ENCODE peak calls at places on chromosomes 6 and 20, in ten cellular contexts. H is T-helper 9 cell, O is NCI-H2029 treated with DMSO at 0.1 percent for 48 hours, Q is ovary, D is SW480, F is T47D, I is endothelial cell, C is fibroblast of gingiva, X is dorsolateral prefrontal cortex, R is AML-193. S is an unnamed sample.

GRCh38 chr6:131819507-131820228 is 11.8 kb downstream of the ENPP1 start:
- DNase-seq in H (no peak), O (no peak), Q (no peak), D (no peak), F (no peak), I (no peak), C (no peak), X (no peak), R (no peak), S (no peak)

GRCh38 chr20:48791014-48791413 is 36.8 kb downstream of the PREX1 start:
- DNase-seq in H (no peak), O (no peak), Q (no peak), D (peak; percentile 32), F (peak; percentile 47), I (no peak), C (peak; percentile 11), X (no peak), R (no peak), S (no peak)

GRCh38 chr6:42781811-42782688 is at the start of gene BICRAL:
- DNase-seq in H (peak; percentile 75), O (peak; percentile 70), Q (peak; percentile 68), D (peak; percentile 65), F (peak; percentile 81), I (peak; percentile 73), C (peak; percentile 82), X (peak; percentile 24), R (peak; percentile 68), S (peak; percentile 64)

GRCh38 chr6:11727995-11728961 is 50.3 kb downstream of the ADTRP start:
- DNase-seq in H (no peak), O (no peak), Q (no peak), D (no peak), F (no peak), I (no peak), C (no peak), X (no peak), R (no peak), S (no peak)

GRCh38 chr20:58693226-58694006 is 816 bp downstream of the NPEPL1 start:
- DNase-seq in H (peak; percentile 22), O (no peak), Q (peak; percentile 31), D (peak; percentile 36), F (peak; percentile 45), I (no peak), C (no peak), X (no peak), R (no peak), S (no peak)

GRCh38 chr20:63931735-63932134 is 24.5 kb downstream of the UCKL1 start:
- DNase-seq in H (no peak), O (no peak), Q (no peak), D (no peak), F (no peak), I (no peak), C (no peak), X (no peak), R (no peak), S (no peak)

GRCh38 chr6:72248621-72249020 is 362.3 kb downstream of the RIMS1 start:
- DNase-seq in H (no peak), O (no peak), Q (no peak), D (no peak), F (no peak), I (no peak), C (no peak), X (no peak), R (no peak), S (no peak)

GRCh38 chr6:134605034-134605433 is 287.1 kb upstream of the SGK1 start:
- DNase-seq in H (no peak), O (no peak), Q (no peak), D (no peak), F (no peak), I (no peak), C (no peak), X (no peak), R (no peak), S (no peak)

GRCh38 chr20:1940581-1940980 is 45.4 kb downstream of the SIRPA start:
- DNase-seq in H (no peak), O (no peak), Q (no peak), D (no peak), F (no peak), I (no peak), C (no peak), X (no peak), R (no peak), S (no peak)

GRCh38 chr6:11230158-11231107 is 2.0 kb downstream of the NEDD9 start:
- DNase-seq in H (no peak), O (no peak), Q (no peak), D (peak; percentile 3), F (no peak), I (no peak), C (no peak), X (no peak), R (no peak), S (no peak)

GRCh38 chr6:64012351-64013060 is 376.9 kb downstream of the PHF3 start:
- DNase-seq in H (no peak), O (no peak), Q (no peak), D (peak; percentile 27), F (peak; percentile 11), I (peak; percentile 34), C (peak; percentile 32), X (peak; percentile 22), R (no peak), S (no peak)

GRCh38 chr6:42136508-42137191 is 5.8 kb downstream of the C6orf132 start:
- DNase-seq in H (no peak), O (no peak), Q (no peak), D (peak; percentile 87), F (no peak), I (peak; percentile 30), C (peak; percentile 19), X (no peak), R (no peak), S (no peak)

GRCh38 chr6:32177182-32177787 is 920 bp upstream of the RNF5 start:
- DNase-seq in H (no peak), O (no peak), Q (peak; percentile 44), D (no peak), F (no peak), I (no peak), C (no peak), X (no peak), R (peak; percentile 55), S (no peak)

GRCh38 chr6:157909282-157909664 is 72.4 kb upstream of the SYNJ2 start:
- DNase-seq in H (no peak), O (no peak), Q (no peak), D (no peak), F (no peak), I (no peak), C (no peak), X (no peak), R (no peak), S (no peak)

GRCh38 chr6:15628499-15629131 is 34.2 kb downstream of the DTNBP1 start:
- DNase-seq in H (no peak), O (no peak), Q (no peak), D (no peak), F (no peak), I (no peak), C (peak; percentile 70), X (no peak), R (peak; percentile 13), S (no peak)

GRCh38 chr6:15443119-15443518 is 197.2 kb downstream of the JARID2 start:
- DNase-seq in H (no peak), O (no peak), Q (no peak), D (no peak), F (no peak), I (no peak), C (peak; percentile 76), X (no peak), R (peak; percentile 56), S (no peak)

GRCh38 chr6:75210885-75211739 is 5.3 kb upstream of the COL12A1 start:
- DNase-seq in H (peak; percentile 39), O (peak; percentile 47), Q (peak; percentile 39), D (peak; percentile 52), F (no peak), I (peak; percentile 44), C (peak; percentile 61), X (peak; percentile 15), R (peak; percentile 80), S (peak; percentile 45)

GRCh38 chr6:11769244-11769643 is 9.4 kb downstream of the ADTRP start:
- DNase-seq in H (no peak), O (no peak), Q (no peak), D (no peak), F (no peak), I (no peak), C (no peak), X (no peak), R (no peak), S (no peak)

GRCh38 chr6:69719602-69720193 is 77.1 kb downstream of the LMBRD1 start:
- DNase-seq in H (no peak), O (no peak), Q (no peak), D (peak; percentile 18), F (peak; percentile 12), I (no peak), C (peak; percentile 32), X (no peak), R (peak; percentile 53), S (no peak)

GRCh38 chr20:43490038-43490437 is 17.5 kb upstream of the L3MBTL1 start:
- DNase-seq in H (no peak), O (no peak), Q (no peak), D (no peak), F (no peak), I (no peak), C (no peak), X (no peak), R (no peak), S (no peak)

GRCh38 chr6:64683682-64684081 is 1023.3 kb downstream of the EYS start:
- DNase-seq in H (no peak), O (no peak), Q (no peak), D (peak; percentile 22), F (no peak), I (peak; percentile 68), C (no peak), X (no peak), R (no peak), S (no peak)

GRCh38 chr6:70079241-70079640 is 212.9 kb downstream of the COL19A1 start:
- DNase-seq in H (no peak), O (no peak), Q (no peak), D (no peak), F (no peak), I (no peak), C (no peak), X (no peak), R (no peak), S (no peak)

GRCh38 chr6:6943411-6943810 is 164.3 kb upstream of the RREB1 start:
- DNase-seq in H (no peak), O (peak; percentile 86), Q (no peak), D (no peak), F (no peak), I (no peak), C (no peak), X (no peak), R (peak; percentile 58), S (no peak)

GRCh38 chr6:19994909-19995308 is 157.7 kb downstream of the ID4 start:
- DNase-seq in H (no peak), O (peak; percentile 61), Q (no peak), D (no peak), F (no peak), I (no peak), C (no peak), X (no peak), R (no peak), S (no peak)

GRCh38 chr6:144482142-144482541 is 197.0 kb downstream of the UTRN start:
- DNase-seq in H (peak; percentile 59), O (no peak), Q (peak; percentile 75), D (peak; percentile 63), F (peak; percentile 54), I (peak; percentile 69), C (peak; percentile 75), X (peak; percentile 55), R (peak; percentile 81), S (peak; percentile 74)

GRCh38 chr6:125302840-125303511 is 1.2 kb upstream of the HDDC2 start:
- DNase-seq in H (no peak), O (no peak), Q (no peak), D (no peak), F (no peak), I (no peak), C (no peak), X (no peak), R (no peak), S (no peak)

GRCh38 chr20:20649945-20650344 is 62.5 kb downstream of the RALGAPA2 start:
- DNase-seq in H (no peak), O (no peak), Q (no peak), D (no peak), F (no peak), I (no peak), C (no peak), X (no peak), R (no peak), S (no peak)

GRCh38 chr6:146788115-146788514 is 189.3 kb downstream of the ADGB start:
- DNase-seq in H (no peak), O (no peak), Q (no peak), D (no peak), F (no peak), I (no peak), C (no peak), X (no peak), R (no peak), S (no peak)